ENCODE peak calls at places on chromosome 18, in four cellular contexts. U is neural progenitor cell, B is OCI-LY7, N is A549. E is an unnamed sample.

GRCh38 chr18:38525039-38525438 is 959.4 kb upstream of the CELF4 start:
- DNase-seq in U (no peak), B (no peak), N (no peak), E (no peak)

GRCh38 chr18:62660741-62661140 is 54.6 kb upstream of the PHLPP1 start:
- DNase-seq in U (no peak), B (no peak), N (no peak), E (no peak)

GRCh38 chr18:10797882-10798281 is 272.1 kb downstream of the NAPG start:
- DNase-seq in U (no peak), B (peak; percentile 19), N (no peak), E (no peak)

GRCh38 chr18:63758616-63759015 is 16.6 kb upstream of the SERPINB7 start:
- DNase-seq in U (no peak), B (no peak), N (no peak), E (no peak)

GRCh38 chr18:36899289-36899688 is 70.4 kb downstream of the KIAA1328 start:
- DNase-seq in U (peak; percentile 31), B (peak; percentile 11), N (peak; percentile 55), E (no peak)

GRCh38 chr18:9922592-9923308 is 8.9 kb downstream of the VAPA start:
- DNase-seq in U (no peak), B (no peak), N (no peak), E (no peak)

GRCh38 chr18:62282188-62282629 is 42.9 kb upstream of the TNFRSF11A start:
- DNase-seq in U (no peak), B (no peak), N (no peak), E (no peak)

GRCh38 chr18:35525795-35526475 is 28.2 kb upstream of the INO80C start:
- DNase-seq in U (no peak), B (no peak), N (no peak), E (no peak)

DNA sequence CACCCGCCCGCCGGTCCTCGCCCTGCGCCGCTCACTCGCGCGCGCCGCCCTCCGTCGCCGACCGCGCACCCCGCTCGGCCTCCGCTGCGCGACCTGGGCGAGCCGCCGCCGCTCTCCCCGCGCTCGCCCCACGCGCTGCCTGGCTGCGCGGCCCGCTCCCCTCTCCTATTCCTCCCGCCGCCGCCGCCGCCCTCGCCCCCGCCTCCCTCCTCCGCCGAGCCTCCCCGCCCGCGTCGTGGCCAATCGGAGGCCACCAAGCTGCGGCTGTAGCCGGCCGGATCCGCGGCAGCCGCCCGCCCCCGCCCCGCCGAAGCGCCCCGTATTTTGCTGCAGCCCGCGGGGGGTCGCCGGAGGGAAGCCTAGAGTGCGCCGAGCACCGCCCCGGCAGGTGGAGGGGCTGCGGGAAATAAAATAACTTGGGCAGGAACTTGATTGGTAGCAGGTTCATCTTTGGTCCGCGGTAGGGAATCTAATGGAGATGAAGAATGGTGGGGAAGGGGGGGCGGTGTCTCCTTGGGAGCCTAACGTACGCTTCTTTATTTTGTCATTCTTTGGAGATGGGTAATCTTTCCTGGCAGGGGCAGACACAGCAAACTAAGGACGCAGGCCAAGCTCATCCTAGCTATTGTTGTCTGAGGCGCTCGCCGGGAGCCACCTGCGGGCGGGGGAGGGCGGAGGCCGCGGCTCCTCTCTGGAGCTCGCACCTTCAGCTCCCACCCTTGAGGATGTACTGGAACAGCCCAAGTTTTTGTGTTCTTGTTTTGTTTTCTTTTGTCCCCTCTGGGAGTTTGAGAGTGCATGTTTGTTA is 1.1 kb upstream of the CDH2 start:
- DNase-seq in U (peak; percentile 93), B (no peak), N (peak; percentile 66), E (peak; percentile 78)
- TF ChIP-seq CTCF in U (no peak), B (no peak), N (no peak), E (no peak)

DNA sequence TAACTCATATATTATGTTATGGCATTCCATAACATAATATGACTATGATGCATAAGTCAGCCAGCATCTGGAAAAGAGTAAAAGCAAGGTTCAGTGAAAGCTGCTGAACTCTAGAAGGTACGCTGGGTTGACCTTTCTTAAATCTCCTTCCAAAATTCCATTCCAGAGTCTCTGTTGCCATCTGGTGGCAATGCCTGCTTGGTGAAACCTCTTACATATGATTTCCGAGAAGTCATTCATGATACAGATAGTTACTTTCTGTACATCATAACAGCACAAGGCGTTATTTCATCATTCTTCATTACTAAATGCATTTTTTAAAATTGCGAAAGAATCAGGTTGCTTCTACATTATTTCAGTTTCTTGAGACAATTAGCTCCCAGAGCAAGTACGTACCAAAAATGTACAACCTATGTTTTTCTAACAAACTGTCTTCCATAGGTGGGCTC is 7.0 kb upstream of the EPG5 start:
- DNase-seq in U (peak; percentile 72), B (peak; percentile 59), N (peak; percentile 74), E (no peak)
- H3K4me3 ChIP-seq in U (no peak overlapping the region), B (no peak overlapping the region), N (peak overlapping the region; percentile 38), E (peak overlapping the region; percentile 42)

GRCh38 chr18:57447154-57447621 is 12.0 kb downstream of the ONECUT2 start:
- DNase-seq in U (peak; percentile 92), B (peak; percentile 1), N (no peak), E (no peak)
- TF ChIP-seq CTCF in U (peak; percentile 58), B (no peak), N (no peak), E (no peak)

GRCh38 chr18:76618721-76619120 is 123.7 kb upstream of the ZNF516 start:
- DNase-seq in U (no peak), B (no peak), N (no peak), E (no peak)

GRCh38 chr18:76621782-76622495 is 126.9 kb upstream of the ZNF516 start:
- DNase-seq in U (no peak), B (no peak), N (no peak), E (no peak)

GRCh38 chr18:76620326-76620813 is 125.3 kb upstream of the ZNF516 start:
- DNase-seq in U (peak; percentile 87), B (peak; percentile 24), N (no peak), E (no peak)

GRCh38 chr18:76621184-76621583 is 126.1 kb upstream of the ZNF516 start:
- DNase-seq in U (peak; percentile 28), B (no peak), N (no peak), E (no peak)

DNA sequence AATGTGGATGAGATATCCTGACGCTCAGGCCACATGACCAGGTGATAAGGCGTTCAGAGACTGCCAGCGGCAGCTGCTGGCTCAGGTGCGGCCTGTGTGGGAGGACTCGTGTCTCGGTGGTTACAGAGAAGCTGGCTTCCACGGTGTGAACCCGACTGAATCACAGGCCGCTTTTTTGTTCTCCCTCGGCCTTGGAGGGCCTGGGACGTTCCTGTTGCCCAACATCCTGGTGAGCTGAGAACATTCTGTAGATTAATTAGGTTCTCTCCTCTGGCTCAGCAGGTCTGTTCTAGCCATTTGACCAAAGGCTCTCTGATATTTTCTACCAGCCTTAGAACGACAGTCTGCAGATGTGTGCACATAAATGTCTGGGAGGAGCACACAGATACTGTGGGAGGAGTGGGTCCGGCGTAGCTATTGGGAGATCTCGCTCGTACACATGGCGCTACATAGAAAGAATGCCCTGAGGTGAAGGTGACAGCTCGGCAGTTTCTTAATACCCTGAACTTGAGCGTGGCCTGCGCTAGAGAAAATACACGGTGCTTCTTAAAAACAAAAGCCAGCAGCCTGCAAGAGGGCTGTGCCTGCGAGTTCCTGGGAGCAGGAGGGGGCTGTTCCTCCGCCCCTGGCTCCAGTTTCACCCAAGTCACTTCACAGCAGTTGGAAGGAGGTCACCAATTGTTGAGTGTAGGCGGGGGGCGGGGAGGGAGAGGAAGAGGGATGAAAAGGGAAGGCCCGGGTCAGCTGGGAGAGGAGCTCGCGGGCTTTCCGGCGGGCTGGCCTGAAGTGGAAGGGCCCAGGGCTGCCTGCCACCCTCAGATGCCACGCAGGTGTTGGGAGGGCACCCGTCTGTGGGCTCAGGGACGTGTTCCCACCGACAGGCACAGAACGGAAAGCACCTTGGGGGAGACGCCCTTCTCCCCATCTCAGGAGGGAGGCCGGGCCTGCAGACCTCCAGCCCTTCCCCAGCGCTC is 124.6 kb upstream of the ZNF516 start:
- DNase-seq in U (peak; percentile 78), B (no peak), N (no peak), E (no peak)
- H3K4me3 ChIP-seq in U (peak overlapping the region; percentile 32), B (no peak overlapping the region), N (no peak overlapping the region), E (peak overlapping the region; percentile 74)

GRCh38 chr18:5600376-5601071 is 56.7 kb upstream of the EPB41L3 start:
- DNase-seq in U (peak; percentile 28), B (peak; percentile 1), N (no peak), E (no peak)
- TF ChIP-seq CTCF in U (peak; percentile 71), B (peak; percentile 70), N (peak; percentile 40), E (no peak)

GRCh38 chr18:32470136-32470712 is 458 bp downstream of the GAREM1 start:
- DNase-seq in U (peak; percentile 69), B (peak; percentile 10), N (peak; percentile 28), E (peak; percentile 75)

GRCh38 chr18:32469190-32469611 is 1.5 kb downstream of the GAREM1 start:
- DNase-seq in U (peak; percentile 48), B (peak; percentile 55), N (peak; percentile 42), E (peak; percentile 74)

GRCh38 chr18:32468147-32468845 is 2.4 kb downstream of the GAREM1 start:
- DNase-seq in U (no peak), B (no peak), N (no peak), E (no peak)

GRCh38 chr18:32470713-32471633 is at the start of gene GAREM1:
- DNase-seq in U (peak; percentile 98), B (peak; percentile 86), N (peak; percentile 92), E (peak; percentile 97)

GRCh38 chr18:32469691-32470131 is 971 bp downstream of the GAREM1 start:
- DNase-seq in U (peak; percentile 27), B (no peak), N (no peak), E (no peak)
- H3K4me3 ChIP-seq in U (peak overlapping the region; percentile 97), B (peak overlapping the region; percentile 72), N (peak overlapping the region; percentile 89), E (peak overlapping the region; percentile 98)

GRCh38 chr18:7488571-7488970 is 78.5 kb upstream of the PTPRM start:
- DNase-seq in U (no peak), B (no peak), N (peak; percentile 11), E (no peak)
- TF ChIP-seq CTCF in U (no peak), B (no peak), N (no peak), E (no peak)

GRCh38 chr18:79798346-79798998 is 734 bp downstream of the KCNG2 start:
- DNase-seq in U (peak; percentile 40), B (no peak), N (no peak), E (no peak)
- H3K4me3 ChIP-seq in U (peak overlapping the region; percentile 65), B (no peak overlapping the region), N (peak overlapping the region; percentile 35), E (peak overlapping the region; percentile 65)

DNA sequence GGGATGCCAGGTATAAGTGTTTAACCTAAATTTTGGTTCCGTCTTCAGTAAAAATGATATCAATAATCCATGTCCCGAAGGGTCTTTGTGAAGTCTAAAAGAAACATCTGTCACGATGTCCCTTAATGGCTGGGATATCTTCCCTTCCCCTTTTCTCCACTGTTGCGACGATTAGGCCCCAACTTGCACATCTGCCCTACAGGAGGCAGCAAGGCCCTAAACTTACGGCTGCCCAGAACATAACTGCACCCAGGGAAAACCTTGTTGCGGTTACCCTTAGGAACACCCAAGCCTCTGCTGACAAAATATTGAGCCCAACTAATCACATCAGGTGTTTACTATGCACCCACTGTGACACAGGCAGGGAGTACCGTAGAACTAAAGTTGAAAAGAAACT is 1.2 kb upstream of the SMAD2 start:
- DNase-seq in U (peak; percentile 78), B (peak; percentile 59), N (peak; percentile 76), E (no peak)
- TF ChIP-seq CTCF in U (peak; percentile 53), B (peak; percentile 57), N (peak; percentile 14), E (no peak)